ENCODE peak calls at places on chromosome X, in four cellular contexts. P, E, J and B are unnamed samples.

GRCh38 chrX:23779025-23779424 is 3.9 kb upstream of the SAT1 start:
- DNase-seq in P (no peak), E (peak; percentile 69), J (peak; percentile 40), B (no peak)

GRCh38 chrX:107716045-107716684 is 59.4 kb downstream of the TSC22D3 start:
- DNase-seq in P (no peak), E (peak; percentile 20), J (peak; percentile 30), B (peak; percentile 14)

GRCh38 chrX:13661735-13662536 is 9.0 kb downstream of the TCEANC start:
- DNase-seq in P (no peak), E (no peak), J (no peak), B (no peak)

GRCh38 chrX:25022499-25023325 is 6.9 kb upstream of the ARX start:
- DNase-seq in P (no peak), E (no peak), J (no peak), B (no peak)

GRCh38 chrX:136204571-136204970 is 46.6 kb downstream of the MAP7D3 start:
- DNase-seq in P (no peak), E (peak; percentile 85), J (peak; percentile 77), B (no peak)

GRCh38 chrX:47540754-47541538 is 20.1 kb upstream of the ARAF start:
- DNase-seq in P (peak; percentile 96), E (peak; percentile 93), J (peak; percentile 91), B (no peak)

GRCh38 chrX:20244936-20245335 is 21.8 kb downstream of the RPS6KA3 start:
- DNase-seq in P (no peak), E (no peak), J (peak; percentile 27), B (no peak)

GRCh38 chrX:9862525-9862924 is 76.3 kb downstream of the SHROOM2 start:
- DNase-seq in P (no peak), E (no peak), J (no peak), B (no peak)

GRCh38 chrX:3532571-3532970 is 180.9 kb downstream of the PRKX start:
- DNase-seq in P (no peak), E (no peak), J (no peak), B (no peak)

GRCh38 chrX:119067023-119067739 is 5.6 kb upstream of the CT47C1 start:
- DNase-seq in P (peak; percentile 12), E (peak; percentile 71), J (peak; percentile 52), B (no peak)

GRCh38 chrX:11363069-11363594 is 69.9 kb downstream of the AMELX start:
- DNase-seq in P (no peak), E (no peak), J (no peak), B (no peak)

GRCh38 chrX:108034725-108035124 is 10.1 kb upstream of the VSIG1 start:
- DNase-seq in P (no peak), E (no peak), J (no peak), B (no peak)

GRCh38 chrX:74467656-74468055 is 46.4 kb downstream of the SLC16A2 start:
- DNase-seq in P (no peak), E (no peak), J (no peak), B (no peak)

GRCh38 chrX:68675466-68675865 is 28.0 kb downstream of the STARD8 start:
- DNase-seq in P (no peak), E (no peak), J (no peak), B (no peak)

GRCh38 chrX:47643926-47644325 is 6.4 kb downstream of the ELK1 start:
- DNase-seq in P (no peak), E (peak; percentile 59), J (no peak), B (no peak)

GRCh38 chrX:16778545-16778944 is 7.7 kb upstream of the TXLNG start:
- DNase-seq in P (no peak), E (no peak), J (no peak), B (no peak)